ENCODE peak calls at places on chromosomes 7 and 10, in five cellular contexts. W is HCT116, K is neural progenitor cell, T is MM.1S, A is PC-3. P is an unnamed sample.

GRCh38 chr7:52719677-52720076 is 315.8 kb upstream of the POM121L12 start:
- DNase-seq in W (no peak), K (no peak), T (peak; percentile 83), A (no peak), P (no peak)

GRCh38 chr10:14405076-14406065 is 74.6 kb upstream of the FRMD4A start:
- DNase-seq in W (no peak), K (no peak), T (no peak), A (no peak), P (peak; percentile 45)

GRCh38 chr10:1731592-1731991 is 5.7 kb downstream of the ADARB2 start:
- DNase-seq in W (no peak), K (no peak), T (no peak), A (no peak), P (no peak)

GRCh38 chr10:114708717-114709352 is 50.8 kb upstream of the ABLIM1 start:
- DNase-seq in W (peak; percentile 52), K (no peak), T (no peak), A (peak; percentile 85), P (peak; percentile 79)

GRCh38 chr7:149125189-149125863 is 798 bp downstream of the ZNF425 start:
- DNase-seq in W (no peak), K (no peak), T (peak; percentile 26), A (no peak), P (peak; percentile 41)

GRCh38 chr7:118053353-118053752 is 130.6 kb upstream of the LSM8 start:
- DNase-seq in W (no peak), K (no peak), T (no peak), A (peak; percentile 11), P (no peak)

GRCh38 chr10:118835682-118836326 is 81.0 kb upstream of the CACUL1 start:
- DNase-seq in W (peak; percentile 92), K (no peak), T (no peak), A (peak; percentile 95), P (no peak)

GRCh38 chr10:131266936-131267813 is 44.3 kb downstream of the TCERG1L start:
- DNase-seq in W (no peak), K (no peak), T (no peak), A (no peak), P (no peak)

GRCh38 chr10:50592961-50593418 is 30.8 kb downstream of the SGMS1 start:
- DNase-seq in W (no peak), K (no peak), T (no peak), A (no peak), P (peak; percentile 60)

GRCh38 chr10:17344206-17344605 is 110.2 kb downstream of the ST8SIA6 start:
- DNase-seq in W (no peak), K (no peak), T (no peak), A (no peak), P (no peak)

GRCh38 chr10:131888186-131888604 is 12.6 kb upstream of the PPP2R2D start:
- DNase-seq in W (peak; percentile 48), K (no peak), T (no peak), A (peak; percentile 88), P (peak; percentile 18)

GRCh38 chr7:25835191-25835590 is 316.8 kb upstream of the NFE2L3 start:
- DNase-seq in W (no peak), K (no peak), T (no peak), A (no peak), P (peak; percentile 73)

GRCh38 chr7:155277385-155277994 is 20.2 kb upstream of the INSIG1 start:
- DNase-seq in W (no peak), K (no peak), T (no peak), A (peak; percentile 48), P (peak; percentile 38)

GRCh38 chr10:33263453-33263852 is 71.0 kb downstream of the NRP1 start:
- DNase-seq in W (no peak), K (no peak), T (no peak), A (peak; percentile 98), P (peak; percentile 70)

GRCh38 chr7:20191044-20191867 is 25.9 kb downstream of the MACC1 start:
- DNase-seq in W (no peak), K (no peak), T (no peak), A (no peak), P (no peak)

GRCh38 chr10:100998991-100999741 is 442 bp upstream of the LZTS2 start:
- DNase-seq in W (no peak), K (peak; percentile 89), T (peak; percentile 69), A (peak; percentile 64), P (peak; percentile 89)

GRCh38 chr10:30463944-30464451 is 30.0 kb downstream of the MAP3K8 start:
- DNase-seq in W (peak; percentile 31), K (no peak), T (no peak), A (peak; percentile 23), P (peak; percentile 36)

GRCh38 chr10:11145498-11145855 is 127.8 kb downstream of the CELF2 start:
- DNase-seq in W (no peak), K (no peak), T (peak; percentile 58), A (no peak), P (no peak)
- TF ChIP-seq EZH2phosphoT487 in W (no peak), K (no peak), T (no peak), A (no peak), P (no peak)

DNA sequence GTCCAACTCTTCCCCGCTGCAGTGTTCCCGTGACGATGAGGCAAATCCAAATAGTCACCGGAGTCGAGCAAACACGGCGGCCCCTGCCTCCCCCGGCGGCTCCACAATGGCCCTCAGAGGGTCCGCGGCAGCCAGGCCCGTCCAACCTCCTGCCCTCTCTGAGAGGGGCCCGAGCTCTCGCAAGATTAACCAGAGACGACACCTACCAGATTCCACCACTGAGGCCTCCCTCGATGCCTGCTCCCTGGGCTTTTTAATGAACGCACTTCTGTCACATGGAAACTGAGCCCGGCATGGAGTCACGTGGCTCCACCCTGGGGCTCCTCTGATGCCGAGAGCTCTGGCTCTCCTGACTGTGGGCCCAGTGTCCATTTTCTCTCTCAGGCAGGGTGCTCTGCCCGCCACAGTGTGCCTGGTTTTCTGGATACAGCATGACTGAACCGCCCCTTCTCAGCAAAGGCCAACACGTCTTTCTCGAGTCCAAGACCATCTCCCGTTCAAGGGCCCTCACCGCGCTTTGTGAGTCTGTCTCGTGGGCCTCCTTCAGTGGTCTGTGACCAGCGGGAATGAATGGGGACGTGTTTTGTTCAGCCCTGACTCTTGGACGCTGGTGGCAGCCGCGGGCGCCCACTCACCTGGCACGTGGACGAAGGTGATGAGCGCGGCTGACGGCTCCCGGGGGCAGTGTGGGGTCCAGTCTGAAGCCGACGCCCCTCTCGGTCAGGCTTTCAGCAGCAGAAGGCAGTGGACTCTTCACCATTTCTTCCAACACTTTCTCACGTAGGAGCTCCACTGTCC is 30.1 kb downstream of the AMZ1 start:
- DNase-seq in W (no peak), K (no peak), T (no peak), A (no peak), P (no peak)
- H3K9ac ChIP-seq in W (no peak overlapping the region), K (no peak overlapping the region), T (no peak overlapping the region), A (no peak overlapping the region), P (no peak overlapping the region)

DNA sequence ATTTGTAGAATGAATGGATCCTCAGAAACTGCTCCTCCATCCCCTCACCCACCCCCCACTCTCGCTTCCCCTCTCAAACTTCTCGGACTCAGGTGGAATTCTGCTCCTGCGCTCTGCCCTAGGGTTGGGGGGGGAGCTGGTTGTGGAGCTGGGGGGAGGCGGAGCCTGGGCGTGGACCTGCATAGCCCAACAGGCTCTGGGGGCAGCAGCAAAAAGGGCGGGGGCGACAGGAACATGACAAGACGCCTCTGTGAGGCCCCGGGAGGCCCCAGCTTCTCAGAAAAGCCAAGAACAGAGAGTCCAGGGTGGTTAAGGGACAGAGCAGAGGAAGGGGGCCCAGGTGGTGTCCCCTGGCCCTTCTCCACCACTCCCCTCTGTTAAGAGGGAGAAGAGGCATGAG is 3.5 kb downstream of the TSC22D4 start:
- DNase-seq in W (no peak), K (no peak), T (no peak), A (no peak), P (no peak)
- H3K4me3 ChIP-seq in W (no peak overlapping the region), K (no peak overlapping the region), T (no peak overlapping the region), A (no peak overlapping the region), P (no peak overlapping the region)

GRCh38 chr7:2723138-2723850 is 35.3 kb downstream of the AMZ1 start:
- DNase-seq in W (no peak), K (no peak), T (no peak), A (no peak), P (no peak)
- TF ChIP-seq EZH2phosphoT487 in W (no peak), K (no peak), T (no peak), A (no peak), P (no peak)

GRCh38 chr7:2610466-2610865 is 21.3 kb upstream of the TTYH3 start:
- DNase-seq in W (no peak), K (no peak), T (no peak), A (no peak), P (no peak)

GRCh38 chr7:2606539-2606936 is 25.2 kb upstream of the TTYH3 start:
- DNase-seq in W (no peak), K (no peak), T (no peak), A (no peak), P (no peak)

GRCh38 chr7:2607122-2607912 is 24.5 kb upstream of the TTYH3 start:
- DNase-seq in W (no peak), K (no peak), T (no peak), A (no peak), P (peak; percentile 53)

GRCh38 chr7:2609001-2609411 is 22.8 kb upstream of the TTYH3 start:
- DNase-seq in W (peak; percentile 16), K (peak; percentile 68), T (no peak), A (peak; percentile 22), P (peak; percentile 31)

DNA sequence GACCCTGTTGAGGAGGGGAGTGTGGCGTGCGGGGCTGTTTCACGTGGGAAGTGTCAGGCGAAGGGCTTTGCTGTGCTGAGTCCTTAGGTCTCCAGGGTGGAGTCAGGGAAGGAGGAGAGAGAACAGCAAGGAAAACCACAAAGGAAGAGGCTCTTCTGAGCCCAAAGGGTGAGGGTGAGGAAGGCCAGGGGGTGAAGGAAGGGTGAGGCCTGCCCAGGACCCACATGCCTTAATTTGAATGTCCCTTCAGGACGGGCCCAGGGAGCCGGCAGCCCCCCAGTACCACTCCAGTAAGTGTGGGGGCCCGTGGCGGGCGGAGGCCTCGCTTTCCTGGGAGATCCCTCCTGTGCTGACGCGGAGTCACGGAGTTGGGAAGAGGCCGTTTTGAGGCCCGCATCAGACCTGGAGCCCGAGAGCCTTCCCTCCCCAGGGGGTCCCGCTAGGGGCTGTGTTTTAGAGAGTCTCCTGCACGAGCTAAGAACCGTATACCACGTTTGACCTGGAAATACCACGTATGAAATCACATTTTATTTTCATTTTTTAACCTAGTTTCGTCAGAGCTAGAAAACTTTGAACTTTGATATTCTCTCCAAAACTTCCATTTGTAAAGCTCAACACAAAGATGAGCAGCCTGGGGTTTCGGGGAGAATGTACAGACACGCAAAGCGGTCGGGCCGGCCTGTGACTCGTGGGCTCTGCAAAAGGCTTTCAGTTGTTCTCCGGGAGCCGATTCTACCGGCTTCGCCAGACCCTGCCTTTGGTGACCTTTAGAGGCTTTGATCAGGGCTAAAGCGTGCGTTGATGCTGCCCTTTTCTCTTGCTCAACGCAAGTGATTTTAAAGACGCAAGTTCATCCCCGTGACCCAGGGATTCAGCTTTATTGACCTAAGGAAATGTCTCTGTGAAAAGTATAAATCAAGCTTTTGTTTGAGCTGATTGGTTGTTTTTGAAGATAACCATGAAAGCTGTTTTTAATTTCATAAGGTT is 23.6 kb upstream of the TTYH3 start:
- DNase-seq in W (no peak), K (no peak), T (no peak), A (no peak), P (no peak)
- H3K9ac ChIP-seq in W (no peak overlapping the region), K (no peak overlapping the region), T (no peak overlapping the region), A (no peak overlapping the region), P (no peak overlapping the region)

P was measured in GM23248.